ENCODE peak calls at places on chromosomes 1 and 21, in five cellular contexts. Y, X, O, S and U are unnamed samples.
A peak's percentile ranks its signal among the peaks of the same experiment; 100 is the strongest.

GRCh38 chr21:35011681-35012080 is 37.4 kb downstream of the RUNX1 start:
- DNase-seq in Y (no peak), X (no peak), O (no peak), S (no peak), U (no peak)

GRCh38 chr1:47881505-47882442 is 115.4 kb downstream of the TRABD2B start:
- DNase-seq in Y (no peak), X (peak; percentile 39), O (no peak), S (no peak), U (no peak)

GRCh38 chr1:62281922-62282555 is 37.2 kb downstream of the KANK4 start:
- DNase-seq in Y (no peak), X (no peak), O (no peak), S (no peak), U (no peak)

GRCh38 chr1:241408170-241408569 is 51.2 kb upstream of the RGS7 start:
- DNase-seq in Y (no peak), X (no peak), O (no peak), S (no peak), U (no peak)

GRCh38 chr1:179750630-179751029 is 7.5 kb downstream of the FAM163A start:
- DNase-seq in Y (no peak), X (no peak), O (no peak), S (no peak), U (no peak)

GRCh38 chr1:79982218-79982617 is 975.7 kb upstream of the ADGRL4 start:
- DNase-seq in Y (no peak), X (no peak), O (no peak), S (peak; percentile 66), U (no peak)

GRCh38 chr21:35417762-35418161 is 368.7 kb upstream of the RUNX1 start:
- DNase-seq in Y (no peak), X (no peak), O (no peak), S (no peak), U (no peak)

GRCh38 chr1:222702210-222702609 is 10.1 kb downstream of the AIDA start:
- DNase-seq in Y (no peak), X (no peak), O (no peak), S (no peak), U (no peak)

GRCh38 chr1:220874201-220874655 is 5.0 kb upstream of the HLX start:
- DNase-seq in Y (peak; percentile 16), X (no peak), O (peak; percentile 53), S (no peak), U (no peak)

GRCh38 chr1:182317489-182318180 is 74.0 kb downstream of the GLUL start:
- DNase-seq in Y (no peak), X (no peak), O (no peak), S (no peak), U (no peak)

GRCh38 chr21:33139084-33139483 is 69.1 kb downstream of the OLIG1 start:
- DNase-seq in Y (no peak), X (peak; percentile 49), O (no peak), S (no peak), U (no peak)

GRCh38 chr1:191671236-191671635 is 487.0 kb upstream of the RGS18 start:
- DNase-seq in Y (no peak), X (no peak), O (no peak), S (no peak), U (no peak)

GRCh38 chr1:21914468-21914867 is 22.6 kb downstream of the HSPG2 start:
- DNase-seq in Y (no peak), X (no peak), O (no peak), S (no peak), U (no peak)
- H3K27ac ChIP-seq in Y (no peak overlapping the region), X (no peak overlapping the region), O (no peak overlapping the region), S (peak overlapping the region; percentile 77), U (peak overlapping the region; percentile 69)

GRCh38 chr1:14552246-14552970 is 46.1 kb upstream of the KAZN start:
- DNase-seq in Y (no peak), X (peak; percentile 32), O (no peak), S (no peak), U (no peak)

GRCh38 chr1:14545422-14546025 is 53.0 kb upstream of the KAZN start:
- DNase-seq in Y (no peak), X (no peak), O (no peak), S (no peak), U (no peak)

GRCh38 chr1:14553711-14554110 is 44.8 kb upstream of the KAZN start:
- DNase-seq in Y (no peak), X (no peak), O (no peak), S (no peak), U (no peak)

GRCh38 chr1:14549897-14550635 is 48.4 kb upstream of the KAZN start:
- DNase-seq in Y (no peak), X (no peak), O (no peak), S (no peak), U (no peak)
- TF ChIP-seq CTCF in Y (no peak), X (no peak), O (no peak), S (no peak), U (no peak)

GRCh38 chr1:211638723-211639122 is 36.7 kb downstream of the NEK2 start:
- DNase-seq in Y (no peak), X (no peak), O (no peak), S (no peak), U (no peak)
- H3K27ac ChIP-seq in Y (no peak overlapping the region), X (no peak overlapping the region), O (peak overlapping the region; percentile 56), S (no peak overlapping the region), U (no peak overlapping the region)

GRCh38 chr1:229784834-229785233 is 158.8 kb downstream of the URB2 start:
- DNase-seq in Y (no peak), X (no peak), O (no peak), S (no peak), U (no peak)

GRCh38 chr1:229793488-229793887 is 167.4 kb downstream of the URB2 start:
- DNase-seq in Y (no peak), X (no peak), O (no peak), S (no peak), U (no peak)

GRCh38 chr1:229792576-229792975 is 166.5 kb downstream of the URB2 start:
- DNase-seq in Y (no peak), X (no peak), O (no peak), S (no peak), U (no peak)

GRCh38 chr1:229786974-229787610 is 161.0 kb downstream of the URB2 start:
- DNase-seq in Y (no peak), X (no peak), O (no peak), S (no peak), U (no peak)

GRCh38 chr1:229788004-229788403 is 162.0 kb downstream of the URB2 start:
- DNase-seq in Y (no peak), X (no peak), O (no peak), S (no peak), U (no peak)
- TF ChIP-seq CTCF in Y (no peak), X (no peak), O (no peak), S (no peak), U (no peak)